ENCODE peak calls at places on chromosomes 7 and 10, in five cellular contexts. One of them, this sample, is unnamed.
A peak's percentile ranks its signal among the peaks of the same experiment; 100 is the strongest.

GRCh38 chr10:119517235-119518141 is 25.0 kb downstream of the RGS10 start:
- DNase-seq in NCI-H1436: no peak
- DNase-seq in posterior vena cava: no peak
- DNase-seq in GM20000: peak; percentile 68
- DNase-seq in stromal cell of bone marrow: no peak
- DNase-seq in this sample: no peak

GRCh38 chr10:28644647-28645046 is 32.7 kb upstream of the BAMBI start:
- DNase-seq in NCI-H1436: no peak
- DNase-seq in posterior vena cava: no peak
- DNase-seq in GM20000: no peak
- DNase-seq in stromal cell of bone marrow: no peak
- DNase-seq in this sample: no peak

GRCh38 chr7:80851896-80852476 is 66.9 kb downstream of the SEMA3C start:
- DNase-seq in NCI-H1436: no peak
- DNase-seq in posterior vena cava: no peak
- DNase-seq in GM20000: no peak
- DNase-seq in stromal cell of bone marrow: peak; percentile 34
- DNase-seq in this sample: peak; percentile 55

GRCh38 chr7:79282051-79282694 is 171.3 kb downstream of the MAGI2 start:
- DNase-seq in NCI-H1436: no peak
- DNase-seq in posterior vena cava: peak; percentile 41
- DNase-seq in GM20000: no peak
- DNase-seq in stromal cell of bone marrow: peak; percentile 56
- DNase-seq in this sample: peak; percentile 77

GRCh38 chr7:55063633-55064032 is 44.8 kb downstream of the EGFR start:
- DNase-seq in NCI-H1436: no peak
- DNase-seq in posterior vena cava: no peak
- DNase-seq in GM20000: no peak
- DNase-seq in stromal cell of bone marrow: no peak
- DNase-seq in this sample: peak; percentile 71

GRCh38 chr7:77651544-77652162 is 44.6 kb upstream of the RSBN1L start:
- DNase-seq in NCI-H1436: peak; percentile 38
- DNase-seq in posterior vena cava: no peak
- DNase-seq in GM20000: peak; percentile 61
- DNase-seq in stromal cell of bone marrow: peak; percentile 25
- DNase-seq in this sample: peak; percentile 61

GRCh38 chr10:52992569-52992968 is 220.0 kb upstream of the MBL2 start:
- DNase-seq in NCI-H1436: no peak
- DNase-seq in posterior vena cava: no peak
- DNase-seq in GM20000: no peak
- DNase-seq in stromal cell of bone marrow: no peak
- DNase-seq in this sample: no peak

GRCh38 chr10:45199380-45199740 is 116.0 kb downstream of the OR13A1 start:
- DNase-seq in NCI-H1436: no peak
- DNase-seq in posterior vena cava: no peak
- DNase-seq in GM20000: no peak
- DNase-seq in stromal cell of bone marrow: no peak
- DNase-seq in this sample: no peak

GRCh38 chr10:71837085-71837827 is 13.8 kb downstream of the PSAP start:
- DNase-seq in NCI-H1436: no peak
- DNase-seq in posterior vena cava: peak; percentile 43
- DNase-seq in GM20000: no peak
- DNase-seq in stromal cell of bone marrow: no peak
- DNase-seq in this sample: peak; percentile 45

GRCh38 chr7:128128401-128128800 is 97.2 kb upstream of the LRRC4 start:
- DNase-seq in NCI-H1436: no peak
- DNase-seq in posterior vena cava: no peak
- DNase-seq in GM20000: no peak
- DNase-seq in stromal cell of bone marrow: no peak
- DNase-seq in this sample: no peak

GRCh38 chr7:66070222-66070621 is 5.4 kb upstream of the ASL start:
- DNase-seq in NCI-H1436: no peak
- DNase-seq in posterior vena cava: no peak
- DNase-seq in GM20000: no peak
- DNase-seq in stromal cell of bone marrow: no peak
- DNase-seq in this sample: peak; percentile 29

GRCh38 chr10:126088144-126088543 is 191.8 kb downstream of the FANK1 start:
- DNase-seq in NCI-H1436: no peak
- DNase-seq in posterior vena cava: no peak
- DNase-seq in GM20000: no peak
- DNase-seq in stromal cell of bone marrow: no peak
- DNase-seq in this sample: no peak

GRCh38 chr7:36639826-36640225 is 84.5 kb downstream of the AOAH start:
- DNase-seq in NCI-H1436: no peak
- DNase-seq in posterior vena cava: no peak
- DNase-seq in GM20000: no peak
- DNase-seq in stromal cell of bone marrow: no peak
- DNase-seq in this sample: no peak